ENCODE peak calls at places on chromosomes 13 and 19, in seven cellular contexts. C is activated B cell treated with CpG ODN at 0.5 μM for 24 hours, H is brain microvascular endothelial cell, N is GM23248, Z is Right ventricle myocardium superior, L is astrocyte of the hippocampus, U is thoracic aorta. P is an unnamed sample.

GRCh38 chr13:35894636-35895035 is 236.5 kb downstream of the DCLK1 start:
- DNase-seq in C (no peak), H (no peak), N (peak), Z (no peak), L (no peak), U (no peak), P (no peak)

GRCh38 chr19:41445575-41445974 is 2.6 kb downstream of the ERICH4 start:
- DNase-seq in C (no peak), H (no peak), N (no peak), Z (no peak), L (no peak), U (no peak), P (no peak)

GRCh38 chr13:50712469-50712868 is 131.0 kb downstream of the DLEU7 start:
- DNase-seq in C (no peak), H (no peak), N (no peak), Z (no peak), L (no peak), U (no peak), P (no peak)

GRCh38 chr19:13839193-13839937 is 37.6 kb upstream of the NANOS3 start:
- DNase-seq in C (peak), H (no peak), N (peak), Z (peak), L (peak), U (no peak), P (peak)

GRCh38 chr19:39778763-39779162 is at the start of gene LEUTX:
- DNase-seq in C (no peak), H (no peak), N (no peak), Z (no peak), L (no peak), U (no peak), P (peak)

GRCh38 chr19:57803594-57804325 is 11.0 kb downstream of the ZNF552 start:
- DNase-seq in C (no peak), H (peak), N (peak), Z (no peak), L (peak), U (no peak), P (peak)

GRCh38 chr13:31965361-31966066 is 66.1 kb upstream of the FRY start:
- DNase-seq in C (no peak), H (peak), N (peak), Z (no peak), L (peak), U (no peak), P (peak)

GRCh38 chr19:12773571-12773970 is 1.8 kb downstream of the HOOK2 start:
- DNase-seq in C (no peak), H (no peak), N (peak), Z (no peak), L (peak), U (no peak), P (no peak)

GRCh38 chr19:11539495-11540365 is 1.1 kb downstream of the CNN1 start:
- DNase-seq in C (no peak), H (peak), N (peak), Z (no peak), L (peak), U (no peak), P (no peak)

GRCh38 chr13:102198418-102199322 is 203.2 kb downstream of the FGF14 start:
- DNase-seq in C (no peak), H (no peak), N (peak), Z (no peak), L (no peak), U (no peak), P (no peak)

GRCh38 chr13:71115301-71115700 is 751.7 kb downstream of the DACH1 start:
- DNase-seq in C (no peak), H (no peak), N (no peak), Z (no peak), L (peak), U (no peak), P (no peak)

GRCh38 chr13:73101608-73102007 is 42.8 kb downstream of the KLF5 start:
- DNase-seq in C (no peak), H (no peak), N (no peak), Z (no peak), L (no peak), U (no peak), P (no peak)

GRCh38 chr13:30679483-30680330 is 55.6 kb upstream of the ALOX5AP start:
- DNase-seq in C (no peak), H (peak), N (peak), Z (no peak), L (peak), U (no peak), P (no peak)

GRCh38 chr19:17323274-17323972 is 11.2 kb downstream of the ANO8 start:
- DNase-seq in C (no peak), H (no peak), N (no peak), Z (no peak), L (no peak), U (no peak), P (no peak)

GRCh38 chr13:56216221-56216620 is 924.5 kb upstream of the PRR20A start:
- DNase-seq in C (no peak), H (no peak), N (no peak), Z (no peak), L (no peak), U (no peak), P (no peak)

GRCh38 chr19:10000171-10000826 is 10.0 kb downstream of the COL5A3 start:
- DNase-seq in C (peak), H (peak), N (peak), Z (peak), L (peak), U (peak), P (peak)

GRCh38 chr13:50228527-50228926 is 213.3 kb downstream of the KCNRG start:
- DNase-seq in C (no peak), H (no peak), N (no peak), Z (no peak), L (no peak), U (no peak), P (no peak)

GRCh38 chr13:107203146-107203847 is 635.4 kb upstream of the ARGLU1 start:
- DNase-seq in C (no peak), H (peak), N (peak), Z (no peak), L (peak), U (no peak), P (no peak)

P was measured in GM06990.